ENCODE peak calls at places on chromosomes 3 and 15, in seven cellular contexts. A is PC-9, R is PC-3, G is neural progenitor cell, O is GM23338, F is astrocyte, I is SK-N-SH. T is an unnamed sample.

GRCh38 chr3:149462653-149463052 is 11.8 kb upstream of the TM4SF4 start:
- DNase-seq in I (no peak), G (no peak), O (no peak), R (no peak), A (no peak), F (peak; percentile 60), T (no peak)

GRCh38 chr15:99487337-99487730 is 78.5 kb upstream of the MEF2A start:
- DNase-seq in O (no peak), I (no peak), A (no peak), R (no peak), G (no peak), F (no peak), T (no peak)

GRCh38 chr3:50321146-50321843 is 1.2 kb downstream of the HYAL2 start:
- DNase-seq in F (peak; percentile 79), O (peak; percentile 96), I (peak; percentile 96), A (peak; percentile 69), G (peak; percentile 97), R (peak; percentile 89), T (peak; percentile 92)

GRCh38 chr3:9101286-9101685 is 138.0 kb upstream of the RAD18 start:
- DNase-seq in A (no peak), G (peak; percentile 26), R (no peak), F (no peak), I (no peak), O (peak; percentile 45), T (no peak)

GRCh38 chr15:42155546-42156265 is 730 bp downstream of the PLA2G4F start:
- DNase-seq in A (peak; percentile 61), G (no peak), F (no peak), O (no peak), I (peak; percentile 58), R (peak; percentile 76), T (no peak)

GRCh38 chr15:57255751-57256150 is 120.6 kb upstream of the CGNL1 start:
- DNase-seq in O (no peak), A (no peak), R (no peak), F (no peak), G (no peak), I (no peak), T (no peak)

GRCh38 chr3:138479355-138479964 is 45.0 kb downstream of the ESYT3 start:
- DNase-seq in R (peak; percentile 49), O (peak; percentile 84), A (no peak), F (peak; percentile 12), I (peak; percentile 69), G (peak; percentile 79), T (peak; percentile 70)

GRCh38 chr15:59294961-59295741 is 77.5 kb downstream of the MYO1E start:
- DNase-seq in O (no peak), A (peak; percentile 93), R (peak; percentile 90), F (peak; percentile 98), G (no peak), I (no peak), T (no peak)

GRCh38 chr15:58864602-58865419 is 68.7 kb downstream of the SLTM start:
- DNase-seq in G (peak; percentile 39), F (no peak), A (peak; percentile 47), O (peak; percentile 80), R (no peak), I (peak; percentile 27), T (no peak)

GRCh38 chr3:176055851-176056250 is 1141.4 kb downstream of the TBL1XR1 start:
- DNase-seq in I (no peak), R (no peak), O (no peak), F (no peak), A (no peak), G (no peak), T (no peak)
- TF ChIP-seq CTCF in I (no peak), R (no peak), O (no peak), F (no peak), A (no peak), G (no peak), T (no peak)

DNA sequence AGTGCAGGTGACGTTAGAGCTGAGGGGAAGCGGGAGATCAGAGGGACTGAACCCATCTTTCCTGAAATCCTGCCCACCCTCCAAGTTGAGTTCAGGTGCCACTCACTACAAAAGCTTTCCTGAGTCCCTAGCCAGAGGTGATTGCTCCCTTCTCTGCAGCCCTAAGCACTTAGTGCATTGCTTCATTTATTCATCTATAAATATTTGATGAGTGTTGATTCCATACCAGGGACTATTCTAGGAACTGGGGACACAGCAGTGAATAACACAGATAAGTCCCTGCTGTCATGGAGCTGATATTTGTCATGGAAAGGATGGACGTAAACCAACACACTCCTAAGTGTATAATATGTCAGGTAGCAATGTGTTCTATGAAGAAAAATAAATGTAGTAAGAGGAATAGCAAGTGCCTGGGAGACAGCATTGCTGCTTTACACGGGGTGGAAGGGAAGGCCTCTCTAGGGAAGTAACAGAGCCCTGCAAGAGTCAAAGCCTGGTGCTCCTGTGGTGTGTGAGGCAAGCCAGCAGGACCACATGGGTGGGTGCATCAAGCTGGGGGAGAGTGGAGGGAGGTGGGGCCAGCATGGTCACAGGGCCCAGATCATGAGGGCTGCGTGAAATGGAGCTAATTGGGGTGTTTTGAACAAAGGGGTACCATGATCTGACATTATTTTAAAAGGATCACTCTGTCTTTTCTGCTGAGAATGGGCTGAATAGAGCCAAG is 18.7 kb downstream of the ALPK3 start:
- DNase-seq in I (no peak), A (no peak), G (no peak), F (no peak), O (no peak), R (no peak), T (no peak)
- H3K79me2 ChIP-seq in I (no peaks in the 10 kb centered on the region), A (no peaks in the 10 kb centered on the region), G (no peaks in the 10 kb centered on the region), F (no peaks in the 10 kb centered on the region), O (no peaks in the 10 kb centered on the region), R (no peaks in the 10 kb centered on the region), T (no peaks in the 10 kb centered on the region)

DNA sequence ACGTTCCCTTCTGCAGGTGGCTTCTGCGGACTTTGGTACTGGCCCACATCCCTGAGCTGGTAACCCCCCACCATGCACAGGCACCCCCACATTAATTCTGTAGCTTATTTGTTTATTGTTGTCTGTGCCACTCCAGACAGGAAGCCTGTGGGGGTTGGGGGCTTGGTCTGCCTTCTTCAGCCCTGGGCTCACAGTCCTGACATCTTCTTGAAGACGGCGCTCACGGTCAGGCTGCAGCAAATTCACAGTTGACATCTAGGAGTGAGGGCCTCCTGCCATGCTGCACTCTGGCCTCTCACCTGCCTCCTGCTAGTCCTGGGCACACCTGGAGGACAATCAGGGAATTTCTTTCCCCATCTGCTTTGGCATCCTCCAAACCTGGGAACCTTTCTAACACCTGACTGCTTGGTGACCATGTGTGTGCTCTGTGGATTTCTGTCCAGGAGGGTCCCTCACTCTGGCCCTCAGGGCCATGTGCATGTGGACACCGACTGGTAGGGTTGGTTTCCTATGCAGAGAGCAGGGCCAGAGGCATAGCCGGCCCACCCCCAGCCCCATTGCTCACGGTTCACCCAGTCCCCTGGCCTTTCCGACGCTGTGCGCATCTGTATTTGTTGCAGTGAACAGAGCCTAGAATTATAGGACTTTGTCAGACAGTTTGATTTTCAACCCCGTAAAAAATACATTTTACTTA is 68.8 kb downstream of the APBA2 start:
- DNase-seq in A (no peak), F (no peak), I (no peak), R (no peak), G (no peak), O (no peak), T (no peak)
- H2AFZ ChIP-seq in A (no peak overlapping the region), F (no peak overlapping the region), I (no peak overlapping the region), R (no peak overlapping the region), G (no peak overlapping the region), O (no peak overlapping the region), T (peak overlapping the region; percentile 21)

DNA sequence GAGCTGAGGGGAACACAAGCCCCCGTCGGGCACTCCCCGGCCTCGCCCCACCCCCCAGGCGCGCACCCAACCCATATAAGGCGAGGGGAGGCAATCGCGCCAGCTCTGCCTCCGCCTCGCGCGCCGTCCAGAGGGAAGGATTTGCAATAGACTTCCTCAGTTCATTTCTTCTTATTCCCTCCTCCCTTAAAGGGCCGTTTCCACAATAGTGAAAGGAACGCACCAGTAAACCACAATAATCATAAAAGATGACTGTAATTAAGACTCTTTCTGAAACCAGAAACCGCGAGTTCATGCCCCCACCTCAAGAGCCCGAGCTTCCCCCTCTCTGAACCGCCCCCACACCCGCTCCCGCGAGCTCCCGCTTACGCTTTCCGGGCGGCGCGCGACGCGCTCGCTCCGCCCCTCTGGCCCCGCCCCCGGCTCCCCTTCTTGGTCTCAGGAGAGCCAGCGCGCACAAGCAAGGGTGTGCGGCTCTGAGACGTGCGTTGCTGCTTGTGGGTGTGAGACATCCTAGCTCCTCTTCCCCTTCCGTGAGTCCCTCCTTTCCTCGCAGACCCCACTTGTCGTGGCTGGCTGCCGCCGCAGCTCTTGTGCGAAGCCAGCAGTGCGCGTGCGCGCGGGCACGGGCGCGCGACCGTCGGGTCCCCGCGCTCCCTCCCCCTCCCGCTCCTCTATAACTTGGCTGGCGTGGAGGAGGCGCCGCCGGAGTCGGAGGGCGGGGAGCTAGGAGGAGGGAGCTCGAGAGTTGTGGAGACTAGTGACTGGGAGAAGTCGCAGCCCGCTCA is at the start of gene DIPK2A:
- DNase-seq in O (peak; percentile 94), I (peak; percentile 86), R (peak; percentile 84), F (peak; percentile 89), G (peak; percentile 96), A (peak; percentile 83), T (peak; percentile 94)
- TF ChIP-seq CTCF in O (no peak), I (no peak), R (no peak), F (no peak), G (no peak), A (no peak), T (no peak)

GRCh38 chr3:195394700-195395099 is 48.1 kb downstream of the ACAP2 start:
- DNase-seq in F (peak; percentile 25), A (no peak), O (peak; percentile 38), I (no peak), R (no peak), G (peak; percentile 11), T (no peak)
- H3K79me2 ChIP-seq in F (peaks cover 67% of the 10 kb centered on the region), A (peaks cover 73% of the 10 kb centered on the region), O (peaks cover 54% of the 10 kb centered on the region), I (peaks cover 64% of the 10 kb centered on the region), R (peaks cover 51% of the 10 kb centered on the region), G (peaks cover 70% of the 10 kb centered on the region), T (peaks cover 68% of the 10 kb centered on the region)